ENCODE peak calls at places on chromosome 9, in four cellular contexts. E is PC-3; I is aorta; Y is CD4-positive, CD25-positive, alpha-beta regulatory T cell. M is an unnamed sample. For H3K4me1, the result is how much of the 10 kb centered on the place peaks cover.

GRCh38 chr9:101352892-101353462 is 31.8 kb downstream of the BAAT start:
- DNase-seq in E (no peak), Y (no peak), I (no peak), M (no peak)

GRCh38 chr9:129968690-129969485 is 74.1 kb downstream of the FNBP1 start:
- DNase-seq in I (no peak), E (peak), Y (no peak), M (no peak)

GRCh38 chr9:132144708-132145365 is 17.0 kb upstream of the NTNG2 start:
- DNase-seq in E (peak), I (no peak), Y (no peak), M (no peak)

GRCh38 chr9:126700903-126701819 is 87.4 kb downstream of the LMX1B start:
- DNase-seq in E (no peak), I (peak), Y (no peak), M (no peak)

GRCh38 chr9:134324359-134325095 is 1.7 kb upstream of the RXRA start:
- DNase-seq in E (peak), Y (no peak), I (peak), M (no peak)

GRCh38 chr9:34171753-34172535 is 6.9 kb upstream of the UBAP1 start:
- DNase-seq in I (no peak), Y (no peak), E (no peak), M (peak)

GRCh38 chr9:85898288-85898802 is 42.6 kb upstream of the NAA35 start:
- DNase-seq in Y (no peak), E (no peak), I (no peak), M (no peak)

GRCh38 chr9:135522931-135523330 is 1.7 kb downstream of the LCN1 start:
- DNase-seq in E (no peak), I (peak), Y (no peak), M (no peak)

GRCh38 chr9:4640027-4640426 is 22.1 kb upstream of the PLPP6 start:
- DNase-seq in Y (peak), I (no peak), E (peak), M (no peak)

GRCh38 chr9:78103971-78104433 is 72.4 kb upstream of the GNAQ start:
- DNase-seq in E (no peak), I (no peak), Y (no peak), M (no peak)

GRCh38 chr9:115115117-115115880 is 2.7 kb downstream of the TNC start:
- DNase-seq in E (peak), Y (no peak), I (no peak), M (no peak)

GRCh38 chr9:109186857-109187256 is 19.8 kb upstream of the FRRS1L start:
- DNase-seq in I (no peak), Y (no peak), E (no peak), M (no peak)

GRCh38 chr9:83047839-83048775 is 14.8 kb downstream of the RASEF start:
- DNase-seq in E (peak), Y (no peak), I (no peak), M (no peak)

GRCh38 chr9:20139755-20140154 is 350.9 kb upstream of the SLC24A2 start:
- DNase-seq in Y (no peak), E (no peak), I (peak), M (no peak)

GRCh38 chr9:134408939-134409737 is 82.9 kb downstream of the RXRA start:
- DNase-seq in I (no peak), Y (no peak), E (no peak), M (no peak)

GRCh38 chr9:106149956-106150355 is 455.6 kb downstream of the TMEM38B start:
- DNase-seq in E (no peak), I (no peak), Y (no peak), M (no peak)

GRCh38 chr9:112748041-112748440 is 2.5 kb upstream of the SNX30 start:
- DNase-seq in I (no peak), Y (no peak), E (no peak), M (no peak)

GRCh38 chr9:130869250-130869649 is 27.4 kb downstream of the QRFP start:
- DNase-seq in I (peak), E (no peak), Y (no peak), M (no peak)

GRCh38 chr9:35516481-35516880 is 26.6 kb downstream of the RUSC2 start:
- DNase-seq in Y (no peak), I (no peak), E (peak), M (no peak)

GRCh38 chr9:73807956-73808355 is 656.3 kb downstream of the ANXA1 start:
- DNase-seq in Y (no peak), I (no peak), E (no peak), M (no peak)

GRCh38 chr9:35318741-35319140 is 156.9 kb downstream of the UNC13B start:
- DNase-seq in I (no peak), E (no peak), Y (no peak), M (no peak)

GRCh38 chr9:76417394-76417793 is 23.2 kb upstream of the RFK start:
- DNase-seq in E (no peak), I (no peak), Y (no peak), M (no peak)

GRCh38 chr9:107462691-107463090 is 26.9 kb downstream of the KLF4 start:
- DNase-seq in I (no peak), E (peak), Y (no peak), M (no peak)

GRCh38 chr9:38196721-38197120 is 127.7 kb upstream of the SHB start:
- DNase-seq in I (no peak), E (peak), Y (no peak), M (no peak)

GRCh38 chr9:86674475-86674874 is 272.8 kb downstream of the GAS1 start:
- DNase-seq in I (no peak), Y (no peak), E (no peak), M (no peak)

GRCh38 chr9:135474915-135475314 is 4.7 kb upstream of the PPP1R26 start:
- DNase-seq in I (no peak), E (no peak), Y (no peak), M (no peak)

GRCh38 chr9:20848490-20848889 is 164.4 kb downstream of the FOCAD start:
- DNase-seq in Y (no peak), E (peak), I (no peak), M (no peak)

GRCh38 chr9:129697956-129698757 is 32.7 kb downstream of the PRRX2 start:
- DNase-seq in Y (no peak), I (peak), E (no peak), M (no peak)

GRCh38 chr9:99593621-99594020 is 228.1 kb upstream of the NR4A3 start:
- DNase-seq in I (no peak), E (no peak), Y (no peak), M (no peak)

GRCh38 chr9:3256571-3256970 is 269.2 kb downstream of the RFX3 start:
- DNase-seq in I (no peak), Y (no peak), E (no peak), M (no peak)

GRCh38 chr9:89745601-89746376 is 141.0 kb downstream of the GADD45G start:
- DNase-seq in E (no peak), Y (no peak), I (no peak), M (no peak)

GRCh38 chr9:88197781-88198345 is 59.6 kb upstream of the SPATA31C2 start:
- DNase-seq in Y (no peak), I (no peak), E (peak), M (no peak)

GRCh38 chr9:85703398-85703797 is 38.4 kb downstream of the AGTPBP1 start:
- DNase-seq in I (no peak), Y (no peak), E (no peak), M (no peak)

GRCh38 chr9:76637426-76637825 is 126.8 kb upstream of the PCA3 start:
- DNase-seq in I (no peak), Y (no peak), E (no peak), M (no peak)

GRCh38 chr9:88161144-88161543 is 22.9 kb upstream of the SPATA31C2 start:
- DNase-seq in Y (no peak), I (no peak), E (no peak), M (no peak)

GRCh38 chr9:14283276-14283675 is 30.7 kb downstream of the NFIB start:
- DNase-seq in I (no peak), E (no peak), Y (no peak), M (no peak)
- H3K4me1 ChIP-seq in I (under half), E (under half), Y (under half), M (under half)

GRCh38 chr9:94997727-94998126 is 271.2 kb downstream of the AOPEP start:
- DNase-seq in Y (no peak), E (no peak), I (no peak), M (no peak)

GRCh38 chr9:94993821-94994165 is 267.3 kb downstream of the AOPEP start:
- DNase-seq in E (no peak), I (no peak), Y (no peak), M (no peak)

GRCh38 chr9:94993141-94993820 is 266.8 kb downstream of the AOPEP start:
- DNase-seq in Y (no peak), I (no peak), E (no peak), M (no peak)

GRCh38 chr9:94996638-94997037 is 270.1 kb downstream of the AOPEP start:
- DNase-seq in Y (no peak), I (no peak), E (no peak), M (no peak)

DNA sequence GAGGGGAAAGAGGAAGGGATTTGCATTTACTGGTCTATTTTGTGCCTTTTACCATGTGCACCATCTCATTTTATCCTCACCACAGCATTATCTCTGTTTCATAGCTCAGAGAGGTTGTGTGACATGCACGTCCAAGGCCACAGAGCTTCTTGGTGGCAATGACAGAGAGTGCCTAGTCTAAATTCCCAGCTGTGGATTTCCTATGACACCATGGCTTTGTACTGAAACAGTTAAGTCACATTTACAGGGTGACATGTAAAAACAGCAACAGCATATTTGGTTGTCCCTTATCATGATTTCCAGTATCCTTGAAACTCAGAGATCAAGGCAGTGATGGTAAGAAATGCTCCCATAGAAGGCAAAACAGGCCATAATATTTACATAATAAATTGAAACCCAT is 268.8 kb downstream of the AOPEP start:
- DNase-seq in I (no peak), Y (no peak), E (no peak), M (no peak)
- H3K27ac ChIP-seq in I (peak), Y (no peak), E (no peak), M (no peak)

DNA sequence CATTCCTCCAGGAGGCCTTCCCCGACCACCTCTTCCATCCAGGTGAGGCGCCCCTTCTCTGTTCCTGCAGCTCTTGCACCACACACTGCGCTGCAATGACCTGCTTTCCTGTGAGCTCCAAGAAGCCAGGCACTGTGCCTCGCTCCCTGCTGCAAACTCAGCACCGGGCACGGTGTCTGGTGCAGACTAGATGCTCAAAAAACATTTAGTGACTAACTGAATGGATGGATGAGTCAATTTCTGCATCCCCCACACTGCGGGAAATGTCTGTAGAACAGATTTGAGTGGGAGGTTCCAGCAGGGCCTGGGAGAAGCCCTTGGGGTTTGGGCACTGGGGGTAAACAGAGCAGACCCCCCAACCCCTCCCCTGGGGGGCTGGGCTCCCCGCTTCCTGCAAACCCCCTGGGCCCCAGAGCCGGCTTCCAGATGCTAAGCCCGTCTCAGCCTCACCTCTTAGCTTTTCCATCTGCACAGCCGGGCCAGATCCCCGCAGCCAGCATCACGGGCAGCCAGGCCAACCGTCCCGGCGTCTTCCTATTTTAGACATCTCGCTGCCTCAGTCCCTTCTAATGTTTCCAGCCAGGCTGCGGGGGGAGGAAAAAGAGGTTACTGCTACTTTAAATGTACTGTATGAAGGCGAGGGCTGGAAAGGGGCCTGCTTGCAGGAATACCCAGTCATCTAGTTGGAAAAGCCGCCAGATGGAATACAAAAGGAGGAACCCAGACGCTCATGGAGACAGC is 66.9 kb upstream of the GGTA1 start:
- DNase-seq in E (peak), Y (no peak), I (peak), M (no peak)
- H3K4me1 ChIP-seq in E (under half), Y (under half), I (under half), M (under half)

DNA sequence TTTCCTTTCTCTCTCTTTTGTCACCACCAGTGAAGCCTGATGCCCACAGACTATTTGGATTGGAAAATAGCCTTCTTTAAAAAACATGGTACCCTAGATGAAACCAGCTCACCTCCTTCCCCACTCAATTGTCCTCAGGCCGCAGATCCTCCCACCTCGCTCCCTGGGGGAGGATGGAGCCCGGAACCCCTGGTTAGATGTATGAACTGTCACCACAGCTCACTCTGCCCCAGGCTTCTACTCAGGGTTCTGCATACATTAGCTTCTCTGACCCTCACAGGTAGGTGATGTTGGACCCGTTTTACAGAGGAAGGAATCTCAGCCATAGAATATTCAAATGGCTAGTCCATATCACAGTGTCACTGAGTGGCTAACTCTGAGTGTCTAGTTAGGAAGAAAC is 1.8 kb downstream of the MAMDC2 start:
- DNase-seq in Y (no peak), I (no peak), E (no peak), M (no peak)
- H3K27ac ChIP-seq in Y (no peak), I (no peak), E (no peak), M (no peak)

DNA sequence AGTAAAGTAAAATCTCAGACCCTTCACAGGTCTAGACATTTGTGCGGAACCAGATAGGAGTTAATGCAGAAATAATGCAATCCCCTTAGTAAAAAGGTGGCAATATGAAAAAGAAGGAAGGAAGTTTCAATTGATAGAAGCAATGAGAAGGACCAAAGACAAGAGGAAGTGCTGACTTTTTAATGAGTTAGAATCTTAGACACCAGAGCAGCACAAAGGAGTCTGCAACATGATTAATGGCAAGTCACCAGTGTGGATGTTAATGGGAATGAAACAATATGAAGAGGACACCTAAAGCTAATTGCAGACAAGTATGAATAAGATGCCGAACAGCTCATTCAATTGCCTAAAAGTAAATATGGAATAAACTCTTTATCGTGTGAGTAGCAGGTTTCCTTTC is 50.9 kb downstream of the MEGF9 start:
- DNase-seq in Y (no peak), E (no peak), I (no peak), M (no peak)
- H3K4me1 ChIP-seq in Y (under half), E (under half), I (under half), M (under half)

GRCh38 chr9:119337566-119337965 is 31.7 kb downstream of the BRINP1 start:
- DNase-seq in Y (no peak), E (no peak), I (no peak), M (no peak)

DNA sequence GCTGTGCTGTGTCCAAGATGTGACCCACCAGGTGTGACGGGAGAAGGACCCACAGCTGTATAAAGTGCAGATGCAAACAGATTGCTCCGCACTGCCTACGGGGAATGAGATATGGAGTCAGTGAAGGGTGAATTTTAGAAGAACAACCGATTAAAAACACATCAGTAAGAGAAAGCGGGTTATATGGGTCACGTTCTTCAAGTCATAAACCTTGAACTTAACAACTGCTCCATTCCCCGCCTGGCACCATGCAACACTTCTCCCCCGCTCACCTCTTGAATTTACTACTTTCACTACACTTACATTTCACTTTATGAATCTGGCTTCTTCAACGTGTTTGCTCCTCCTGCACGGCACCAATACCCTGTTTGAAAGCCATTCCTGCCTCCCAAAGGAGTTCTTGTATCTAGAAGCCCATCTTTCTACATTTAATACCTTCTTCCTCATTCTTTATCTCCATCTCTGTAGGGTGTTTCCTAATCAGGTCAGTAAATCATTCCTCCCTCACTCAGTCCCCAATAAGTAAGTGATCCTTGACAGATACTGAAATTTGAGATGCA is 26.0 kb downstream of the BRINP1 start:
- DNase-seq in E (no peak), I (no peak), Y (no peak), M (no peak)
- H3K27ac ChIP-seq in E (no peak), I (no peak), Y (no peak), M (no peak)

DNA sequence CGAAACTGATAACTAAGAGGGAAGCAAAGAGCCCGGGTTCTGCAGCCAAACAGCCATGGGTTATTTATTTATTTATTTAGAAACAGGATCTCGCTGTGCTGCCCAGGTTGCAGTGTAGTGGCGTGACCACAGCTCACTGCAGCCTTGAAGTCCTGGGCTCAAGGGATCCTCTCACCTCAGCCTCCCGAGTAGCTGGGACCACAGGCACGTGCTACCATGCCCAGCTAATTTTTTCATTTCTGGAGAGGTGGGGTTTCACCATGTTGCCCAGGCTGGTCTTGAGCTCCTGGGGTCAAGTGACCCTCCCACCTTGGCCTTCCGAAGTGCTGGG is 24.1 kb downstream of the NDUFA8 start:
- DNase-seq in Y (no peak), I (no peak), E (no peak), M (no peak)
- H3K4me1 ChIP-seq in Y (under half), I (under half), E (under half), M (under half)

DNA sequence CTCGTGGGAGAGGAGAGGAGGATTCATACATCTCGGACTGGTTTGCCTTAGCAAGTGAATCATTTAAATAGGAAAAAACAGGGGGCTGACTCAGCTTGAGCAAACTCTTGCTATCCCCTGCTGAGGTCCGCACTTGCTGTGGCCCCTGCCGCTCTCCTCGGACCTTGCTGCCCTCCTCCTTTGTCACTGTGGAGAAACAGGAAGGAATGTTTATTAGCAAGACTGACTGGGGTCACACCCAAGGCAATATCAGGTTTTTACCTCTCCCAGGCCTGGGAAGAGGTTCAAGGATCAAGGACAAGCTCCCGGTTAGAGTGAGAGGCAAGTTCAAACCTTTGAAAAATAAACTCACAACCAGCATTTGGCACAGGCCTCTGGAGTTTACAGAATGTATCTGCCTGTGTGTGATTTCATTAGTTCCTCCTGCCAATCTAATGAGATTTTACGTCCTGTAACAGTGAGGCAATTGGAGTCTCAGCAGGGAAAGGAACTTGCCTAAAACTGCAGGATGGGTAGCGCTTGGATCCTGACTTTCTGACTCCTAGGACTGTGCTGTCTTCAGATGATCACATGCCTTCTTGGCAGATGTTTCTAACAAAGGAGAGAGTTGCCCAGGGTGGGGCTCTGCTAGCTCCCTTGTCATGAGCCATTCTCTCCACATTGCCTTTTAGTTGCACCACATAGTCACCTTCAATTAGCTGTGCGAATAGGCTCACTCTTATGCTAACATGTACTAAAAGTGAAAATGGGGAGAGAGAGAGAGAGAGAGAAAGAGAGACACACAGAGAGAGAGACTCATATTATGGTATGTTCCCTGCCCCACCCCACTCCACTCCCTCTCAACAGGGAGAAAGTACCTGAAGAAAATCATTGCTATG is 108.6 kb upstream of the CDKN2B start:
- DNase-seq in I (no peak), Y (no peak), E (peak), M (no peak)
- H3K27ac ChIP-seq in I (no peak), Y (no peak), E (peak), M (no peak)

M was measured in effector memory CD4-positive, alpha-beta T cell.